ENCODE peak calls at places on chromosomes 6 and 20, in four cellular contexts. One of them, this sample, is unnamed.

GRCh38 chr6:136846046-136846445 is 23.7 kb downstream of the PEX7 start:
- DNase-seq in mesendoderm: peak
- DNase-seq in IMR-90: peak
- DNase-seq in H9: no peak
- DNase-seq in this sample: no peak

GRCh38 chr6:57265755-57266221 is 43.7 kb upstream of the RAB23 start:
- DNase-seq in mesendoderm: no peak
- DNase-seq in IMR-90: peak
- DNase-seq in H9: no peak
- DNase-seq in this sample: no peak

GRCh38 chr6:14716499-14717146 is 529.2 kb upstream of the JARID2 start:
- DNase-seq in mesendoderm: no peak
- DNase-seq in IMR-90: no peak
- DNase-seq in H9: no peak
- DNase-seq in this sample: no peak

GRCh38 chr6:142659661-142660060 is 285.3 kb downstream of the HIVEP2 start:
- DNase-seq in mesendoderm: peak
- DNase-seq in IMR-90: no peak
- DNase-seq in H9: no peak
- DNase-seq in this sample: no peak

GRCh38 chr6:111874030-111874425 is 776 bp upstream of the FYN start:
- DNase-seq in mesendoderm: no peak
- DNase-seq in IMR-90: peak
- DNase-seq in H9: no peak
- DNase-seq in this sample: no peak

GRCh38 chr6:113351183-113351834 is 505.8 kb upstream of the MARCKS start:
- DNase-seq in mesendoderm: no peak
- DNase-seq in IMR-90: peak
- DNase-seq in H9: no peak
- DNase-seq in this sample: no peak

GRCh38 chr6:46909371-46909770 is 12.4 kb downstream of the ADGRF5 start:
- DNase-seq in mesendoderm: peak
- DNase-seq in IMR-90: no peak
- DNase-seq in H9: peak
- DNase-seq in this sample: no peak

GRCh38 chr6:118318648-118319047 is 229.4 kb upstream of the PLN start:
- DNase-seq in mesendoderm: no peak
- DNase-seq in IMR-90: no peak
- DNase-seq in H9: no peak
- DNase-seq in this sample: no peak

GRCh38 chr6:113979930-113980329 is 9.0 kb upstream of the HDAC2 start:
- DNase-seq in mesendoderm: no peak
- DNase-seq in IMR-90: no peak
- DNase-seq in H9: no peak
- DNase-seq in this sample: no peak

GRCh38 chr20:48338717-48339116 is 489.1 kb downstream of the PREX1 start:
- DNase-seq in mesendoderm: no peak
- DNase-seq in IMR-90: peak
- DNase-seq in H9: no peak
- DNase-seq in this sample: no peak

GRCh38 chr6:157398151-157398550 is 17.2 kb downstream of the ZDHHC14 start:
- DNase-seq in mesendoderm: no peak
- DNase-seq in IMR-90: no peak
- DNase-seq in H9: no peak
- DNase-seq in this sample: no peak
- H4K5ac ChIP-seq in mesendoderm: no peak
- H4K5ac ChIP-seq in IMR-90: no peak
- H4K5ac ChIP-seq in H9: no peak
- H4K5ac ChIP-seq in this sample: no peak

GRCh38 chr20:3483309-3483708 is 12.5 kb downstream of the ATRN start:
- DNase-seq in mesendoderm: peak
- DNase-seq in IMR-90: no peak
- DNase-seq in H9: no peak
- DNase-seq in this sample: no peak

GRCh38 chr20:3486850-3487249 is 16.0 kb downstream of the ATRN start:
- DNase-seq in mesendoderm: no peak
- DNase-seq in IMR-90: no peak
- DNase-seq in H9: no peak
- DNase-seq in this sample: no peak

GRCh38 chr20:3479759-3480615 is 9.2 kb downstream of the ATRN start:
- DNase-seq in mesendoderm: no peak
- DNase-seq in IMR-90: no peak
- DNase-seq in H9: no peak
- DNase-seq in this sample: no peak

GRCh38 chr20:3485913-3486312 is 15.1 kb downstream of the ATRN start:
- DNase-seq in mesendoderm: no peak
- DNase-seq in IMR-90: no peak
- DNase-seq in H9: no peak
- DNase-seq in this sample: no peak

GRCh38 chr20:3483784-3484183 is 13.0 kb downstream of the ATRN start:
- DNase-seq in mesendoderm: peak
- DNase-seq in IMR-90: peak
- DNase-seq in H9: no peak
- DNase-seq in this sample: no peak
- H4K5ac ChIP-seq in mesendoderm: no peak
- H4K5ac ChIP-seq in IMR-90: no peak
- H4K5ac ChIP-seq in H9: no peak
- H4K5ac ChIP-seq in this sample: no peak

GRCh38 chr20:1364106-1364505 is 28.7 kb downstream of the FKBP1A start:
- DNase-seq in mesendoderm: no peak
- DNase-seq in IMR-90: no peak
- DNase-seq in H9: no peak
- DNase-seq in this sample: no peak
- H4K5ac ChIP-seq in mesendoderm: no peak
- H4K5ac ChIP-seq in IMR-90: no peak
- H4K5ac ChIP-seq in H9: no peak
- H4K5ac ChIP-seq in this sample: no peak

DNA sequence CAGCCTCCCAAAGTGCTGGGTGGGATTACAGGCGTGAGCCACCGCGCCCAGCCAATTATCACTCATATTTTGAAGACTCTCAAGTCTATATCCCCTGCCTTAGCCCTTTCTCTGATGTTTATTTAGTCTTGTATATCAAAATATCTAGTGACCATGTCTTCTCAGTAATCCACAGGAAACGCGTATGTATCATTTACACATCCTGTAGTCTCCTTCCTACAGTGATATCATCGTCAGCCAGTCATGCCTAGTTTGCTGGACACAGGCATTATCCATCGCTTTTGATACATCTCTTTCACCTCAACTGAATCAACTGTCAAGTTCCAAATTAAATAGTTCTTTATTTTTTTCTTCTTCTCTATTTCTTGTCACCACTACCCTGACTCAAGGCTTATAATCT is 223.7 kb downstream of the NKAIN2 start:
- DNase-seq in mesendoderm: no peak
- DNase-seq in IMR-90: no peak
- DNase-seq in H9: no peak
- DNase-seq in this sample: no peak
- H4K5ac ChIP-seq in mesendoderm: no peak
- H4K5ac ChIP-seq in IMR-90: no peak
- H4K5ac ChIP-seq in H9: no peak
- H4K5ac ChIP-seq in this sample: no peak

GRCh38 chr6:138972226-138972665 is 15.8 kb downstream of the REPS1 start:
- DNase-seq in mesendoderm: no peak
- DNase-seq in IMR-90: peak
- DNase-seq in H9: no peak
- DNase-seq in this sample: no peak
- H4K5ac ChIP-seq in mesendoderm: no peak
- H4K5ac ChIP-seq in IMR-90: no peak
- H4K5ac ChIP-seq in H9: no peak
- H4K5ac ChIP-seq in this sample: no peak

This sample was measured in H1.